ENCODE peak calls at places on chromosomes 16 and 17, in ten cellular contexts. E is stimulated activated CD4-positive, alpha-beta T cell treated with anti-CD3 and anti-CD28 coated beads, Interleukin-2, amount 100 ng/mL, for 4 hours; H is AG10803; N is HEK293T; J is SHP77 treated with DMSO at 0.1 percent for 48 hours; A is SK-N-SH; U is mesothelial cell of epicardium; C is astrocyte of the cerebellum; G is frontal cortex; I is A549. Z is an unnamed sample.

GRCh38 chr17:73465851-73466250 is 154.1 kb upstream of the CDC42EP4 start:
- DNase-seq in H (no peak), U (no peak), E (no peak), N (no peak), C (no peak), G (no peak), I (no peak), J (peak), A (no peak), Z (no peak)

GRCh38 chr17:77371117-77371887 is 230.5 kb downstream of the SEC14L1 start:
- DNase-seq in H (peak), C (no peak), I (no peak), E (no peak), A (no peak), J (no peak), N (no peak), G (no peak), U (no peak), Z (no peak)

GRCh38 chr16:10039220-10040096 is 142.8 kb downstream of the GRIN2A start:
- DNase-seq in A (peak), I (peak), E (no peak), C (no peak), H (peak), G (peak), U (no peak), N (peak), J (no peak), Z (no peak)

GRCh38 chr17:233473-233941 is 52.1 kb upstream of the DOC2B start:
- DNase-seq in G (no peak), C (no peak), A (no peak), N (no peak), H (no peak), J (no peak), E (no peak), I (no peak), U (no peak), Z (no peak)

GRCh38 chr16:22206847-22207714 is 1.0 kb downstream of the EEF2K start:
- DNase-seq in E (peak), C (peak), U (no peak), G (peak), H (peak), I (peak), J (peak), A (peak), N (no peak), Z (no peak)

GRCh38 chr17:48724241-48725004 is 1.4 kb downstream of the PRAC2 start:
- DNase-seq in U (peak), H (peak), A (peak), E (peak), N (peak), C (peak), G (no peak), I (peak), J (peak), Z (peak)

GRCh38 chr17:80843741-80844156 is 147.9 kb upstream of the CHMP6 start:
- DNase-seq in E (no peak), H (no peak), A (no peak), I (no peak), N (no peak), G (no peak), U (no peak), J (no peak), C (no peak), Z (no peak)

GRCh38 chr16:56851671-56852400 is 13.2 kb upstream of the SLC12A3 start:
- DNase-seq in A (no peak), H (peak), N (no peak), U (no peak), I (peak), J (no peak), C (no peak), E (no peak), G (no peak), Z (no peak)

GRCh38 chr16:52549011-52549692 is 2.2 kb upstream of the TOX3 start:
- DNase-seq in N (peak), G (no peak), H (no peak), E (no peak), C (no peak), A (no peak), J (no peak), I (peak), U (no peak), Z (no peak)

GRCh38 chr17:77320046-77320445 is 179.3 kb downstream of the SEC14L1 start:
- DNase-seq in C (no peak), J (no peak), G (no peak), E (no peak), H (peak), A (peak), U (no peak), N (no peak), I (no peak), Z (no peak)

Z was measured in AG04450.